ENCODE peak calls at places on chromosome 22, in eight cellular contexts. A, I, P, V, Y, O, U and M are unnamed samples. For H3K4me1, the result is how much of the 10 kb centered on the place peaks cover.

GRCh38 chr22:41181349-41182241 is 23.5 kb upstream of the L3MBTL2 start:
- DNase-seq in A (no peak), I (no peak), P (peak), V (no peak), Y (peak), O (no peak), U (peak), M (no peak)

GRCh38 chr22:45170001-45170466 is 6.3 kb downstream of the NUP50 start:
- DNase-seq in A (no peak), I (no peak), P (peak), V (no peak), Y (peak), O (no peak), U (no peak), M (no peak)

GRCh38 chr22:48749555-48750227 is 1078.0 kb downstream of the BRD1 start:
- DNase-seq in A (no peak), I (no peak), P (no peak), V (no peak), Y (no peak), O (no peak), U (no peak), M (no peak)

GRCh38 chr22:17492247-17492646 is 71.1 kb upstream of the SLC25A18 start:
- DNase-seq in A (no peak), I (no peak), P (no peak), V (no peak), Y (no peak), O (no peak), U (no peak), M (no peak)

GRCh38 chr22:48898524-48899377 is 928.9 kb downstream of the BRD1 start:
- DNase-seq in A (no peak), I (no peak), P (no peak), V (no peak), Y (no peak), O (no peak), U (no peak), M (no peak)

GRCh38 chr22:40414306-40414705 is 43.9 kb downstream of the SGSM3 start:
- DNase-seq in A (no peak), I (no peak), P (peak), V (no peak), Y (no peak), O (no peak), U (peak), M (no peak)

GRCh38 chr22:20750461-20751184 is 23.3 kb upstream of the SERPIND1 start:
- DNase-seq in A (peak), I (no peak), P (peak), V (no peak), Y (peak), O (no peak), U (peak), M (no peak)

GRCh38 chr22:45064313-45065268 is 54.8 kb upstream of the PHF21B start:
- DNase-seq in A (no peak), I (no peak), P (peak), V (no peak), Y (peak), O (no peak), U (no peak), M (no peak)

GRCh38 chr22:30041475-30041874 is 38.8 kb upstream of the HORMAD2 start:
- DNase-seq in A (no peak), I (no peak), P (no peak), V (no peak), Y (no peak), O (no peak), U (no peak), M (no peak)

GRCh38 chr22:50506611-50507420 is 686 bp downstream of the LMF2 start:
- DNase-seq in A (no peak), I (no peak), P (no peak), V (no peak), Y (no peak), O (peak), U (peak), M (no peak)

GRCh38 chr22:37930270-37930951 is 23.0 kb downstream of the C22orf23 start:
- DNase-seq in A (peak), I (no peak), P (peak), V (no peak), Y (peak), O (peak), U (no peak), M (no peak)

GRCh38 chr22:33105501-33105911 is 47.3 kb upstream of the SYN3 start:
- DNase-seq in A (no peak), I (no peak), P (peak), V (no peak), Y (peak), O (no peak), U (no peak), M (no peak)

GRCh38 chr22:50620861-50621490 is 7.0 kb downstream of the ARSA start:
- DNase-seq in A (no peak), I (peak), P (no peak), V (peak), Y (no peak), O (no peak), U (peak), M (peak)

GRCh38 chr22:32852346-32853251 is 51.1 kb downstream of the TIMP3 start:
- DNase-seq in A (no peak), I (no peak), P (no peak), V (no peak), Y (peak), O (no peak), U (peak), M (no peak)

GRCh38 chr22:29308148-29308790 is 1.8 kb downstream of the GAS2L1 start:
- DNase-seq in A (no peak), I (no peak), P (no peak), V (no peak), Y (no peak), O (no peak), U (peak), M (no peak)

GRCh38 chr22:45640941-45641621 is 30.6 kb upstream of the ATXN10 start:
- DNase-seq in A (no peak), I (no peak), P (no peak), V (no peak), Y (no peak), O (no peak), U (no peak), M (no peak)

DNA sequence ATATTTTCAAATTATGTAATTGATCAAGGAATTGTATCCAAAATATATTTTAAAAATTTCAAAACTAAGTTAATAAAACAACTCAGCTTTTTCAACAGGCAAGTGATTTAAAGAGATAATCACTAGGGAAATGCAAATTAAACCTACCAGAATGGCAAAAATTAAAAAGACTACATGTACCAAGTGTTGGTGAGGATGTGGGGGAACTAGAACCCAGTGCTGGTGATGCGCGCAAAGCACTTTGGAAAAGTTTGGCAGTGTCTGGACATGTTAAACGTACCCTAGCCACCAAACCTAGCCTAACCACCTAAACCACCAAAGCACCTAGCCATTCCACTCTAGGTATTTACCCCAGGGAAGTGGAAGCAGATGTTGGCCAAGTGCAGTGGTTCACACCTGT is 22.9 kb downstream of the PACSIN2 start:
- DNase-seq in A (no peak), I (no peak), P (no peak), V (no peak), Y (no peak), O (no peak), U (no peak), M (no peak)
- H3K4me1 ChIP-seq in A (half or more), I (under half), P (under half), V (under half), Y (under half), O (under half), U (under half), M (under half)

GRCh38 chr22:19270873-19271272 is 20.6 kb downstream of the CLTCL1 start:
- DNase-seq in A (no peak), I (no peak), P (no peak), V (no peak), Y (no peak), O (no peak), U (no peak), M (no peak)

GRCh38 chr22:19275104-19275503 is 16.4 kb downstream of the CLTCL1 start:
- DNase-seq in A (no peak), I (no peak), P (no peak), V (no peak), Y (no peak), O (no peak), U (no peak), M (no peak)

GRCh38 chr22:19271856-19272535 is 19.5 kb downstream of the CLTCL1 start:
- DNase-seq in A (peak), I (no peak), P (peak), V (no peak), Y (no peak), O (no peak), U (no peak), M (no peak)

GRCh38 chr22:19275513-19275912 is 16.0 kb downstream of the CLTCL1 start:
- DNase-seq in A (no peak), I (no peak), P (no peak), V (no peak), Y (no peak), O (no peak), U (no peak), M (no peak)

DNA sequence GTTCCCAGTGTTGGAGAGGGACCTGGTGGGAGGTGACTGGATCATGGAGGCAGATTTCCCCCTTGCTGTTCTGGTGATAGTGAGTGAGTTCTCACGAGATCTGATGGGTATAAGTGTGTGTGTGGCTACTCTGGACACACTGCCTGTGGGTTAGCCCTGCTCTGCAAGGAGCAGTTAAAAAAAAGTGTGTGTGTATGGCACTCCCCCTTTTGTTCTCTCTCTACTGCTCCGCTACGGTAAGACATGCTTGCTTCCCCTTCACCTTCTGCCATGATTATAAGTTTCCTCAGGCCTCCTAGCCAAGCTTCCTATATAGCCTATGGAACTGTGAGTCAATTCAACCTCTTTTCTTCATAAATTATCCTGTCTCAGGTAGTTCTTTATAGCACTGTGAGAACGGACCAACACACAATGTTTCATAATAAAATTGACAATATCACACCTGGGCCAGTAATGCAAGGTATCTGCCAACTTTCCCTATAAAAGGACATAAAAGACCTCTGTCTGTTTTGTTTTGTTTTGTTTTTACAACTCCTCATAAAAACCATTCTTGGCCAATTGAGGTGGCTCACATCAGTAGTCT is 20.2 kb downstream of the CLTCL1 start:
- DNase-seq in A (no peak), I (no peak), P (no peak), V (no peak), Y (no peak), O (no peak), U (no peak), M (no peak)
- H3K27ac ChIP-seq in A (peak), I (no peak), P (no peak), V (no peak), Y (no peak), O (no peak), U (peak), M (no peak)

GRCh38 chr22:35841907-35842518 is 124.3 kb downstream of the APOL5 start:
- DNase-seq in A (no peak), I (no peak), P (no peak), V (no peak), Y (no peak), O (no peak), U (no peak), M (no peak)

GRCh38 chr22:35842519-35842913 is 124.8 kb downstream of the APOL5 start:
- DNase-seq in A (no peak), I (no peak), P (no peak), V (no peak), Y (no peak), O (no peak), U (no peak), M (no peak)

GRCh38 chr22:35842954-35843353 is 125.3 kb downstream of the APOL5 start:
- DNase-seq in A (peak), I (no peak), P (peak), V (no peak), Y (peak), O (peak), U (no peak), M (no peak)

GRCh38 chr22:35846804-35847203 is 129.1 kb downstream of the APOL5 start:
- DNase-seq in A (no peak), I (no peak), P (no peak), V (no peak), Y (no peak), O (no peak), U (no peak), M (no peak)

GRCh38 chr22:35844886-35845285 is 127.2 kb downstream of the APOL5 start:
- DNase-seq in A (no peak), I (no peak), P (no peak), V (no peak), Y (no peak), O (no peak), U (no peak), M (no peak)
- H3K4me1 ChIP-seq in A (half or more), I (under half), P (under half), V (under half), Y (under half), O (under half), U (under half), M (under half)

GRCh38 chr22:26548984-26549383 is 36.7 kb upstream of the TFIP11 start:
- DNase-seq in A (no peak), I (no peak), P (no peak), V (no peak), Y (no peak), O (no peak), U (no peak), M (no peak)
- H3K27ac ChIP-seq in A (no peak), I (no peak), P (no peak), V (no peak), Y (no peak), O (no peak), U (peak), M (no peak)

DNA sequence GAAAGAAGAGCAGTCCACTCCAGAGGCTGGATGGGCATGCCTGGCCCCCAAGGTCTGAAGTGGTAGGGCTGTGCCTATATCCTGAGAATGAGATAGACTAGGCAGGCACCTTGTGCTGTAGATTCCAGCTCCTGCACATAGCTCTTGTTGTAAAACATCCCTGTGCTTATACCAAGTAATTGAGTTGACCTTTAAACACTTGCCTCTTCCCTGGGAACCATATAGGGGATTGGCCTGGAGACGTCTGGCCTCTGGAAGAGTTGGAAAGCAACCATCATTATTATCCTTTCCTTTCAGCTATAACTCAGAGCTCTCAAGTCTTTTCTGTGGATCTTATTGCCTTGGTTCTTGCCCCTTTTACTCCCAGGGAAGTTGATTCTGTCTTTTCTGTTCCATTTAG is 15.1 kb downstream of the LIMK2 start:
- DNase-seq in A (no peak), I (no peak), P (no peak), V (no peak), Y (peak), O (no peak), U (no peak), M (no peak)
- H3K4me1 ChIP-seq in A (under half), I (under half), P (under half), V (under half), Y (under half), O (under half), U (under half), M (under half)

GRCh38 chr22:38951734-38952133 is 5.7 kb upstream of the APOBEC3A start:
- DNase-seq in A (no peak), I (no peak), P (no peak), V (no peak), Y (no peak), O (no peak), U (no peak), M (no peak)

GRCh38 chr22:38948181-38948940 is 9.0 kb upstream of the APOBEC3A start:
- DNase-seq in A (no peak), I (no peak), P (no peak), V (no peak), Y (no peak), O (peak), U (no peak), M (no peak)

GRCh38 chr22:38952382-38952993 is 4.9 kb upstream of the APOBEC3A start:
- DNase-seq in A (no peak), I (no peak), P (no peak), V (no peak), Y (no peak), O (no peak), U (no peak), M (no peak)

GRCh38 chr22:38949889-38950405 is 7.5 kb upstream of the APOBEC3A start:
- DNase-seq in A (no peak), I (no peak), P (no peak), V (no peak), Y (no peak), O (peak), U (no peak), M (no peak)

GRCh38 chr22:38950527-38951111 is 6.8 kb upstream of the APOBEC3A start:
- DNase-seq in A (no peak), I (no peak), P (no peak), V (no peak), Y (no peak), O (no peak), U (no peak), M (no peak)
- H3K27ac ChIP-seq in A (no peak), I (no peak), P (no peak), V (no peak), Y (no peak), O (no peak), U (no peak), M (no peak)

DNA sequence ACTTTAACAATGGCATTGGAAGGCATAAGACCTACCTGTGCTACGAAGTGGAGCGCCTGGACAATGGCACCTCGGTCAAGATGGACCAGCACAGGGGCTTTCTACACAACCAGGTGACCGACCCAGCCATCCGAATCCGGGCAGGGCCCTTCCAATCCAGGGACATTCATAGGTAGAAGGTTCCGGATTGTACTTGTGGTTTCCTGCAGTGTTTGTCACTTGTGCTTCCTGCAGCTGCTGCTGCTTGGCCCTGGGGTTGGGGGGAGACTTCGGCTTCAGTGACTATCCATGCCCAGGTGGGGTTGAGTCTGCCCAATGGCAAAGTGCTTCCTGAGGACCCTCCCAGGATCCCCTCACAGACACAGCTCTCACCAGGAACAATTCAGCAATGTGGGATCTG is 2.2 kb downstream of the APOBEC3A start:
- DNase-seq in A (no peak), I (no peak), P (no peak), V (no peak), Y (no peak), O (no peak), U (no peak), M (no peak)
- H3K4me1 ChIP-seq in A (under half), I (under half), P (under half), V (under half), Y (under half), O (under half), U (under half), M (under half)

DNA sequence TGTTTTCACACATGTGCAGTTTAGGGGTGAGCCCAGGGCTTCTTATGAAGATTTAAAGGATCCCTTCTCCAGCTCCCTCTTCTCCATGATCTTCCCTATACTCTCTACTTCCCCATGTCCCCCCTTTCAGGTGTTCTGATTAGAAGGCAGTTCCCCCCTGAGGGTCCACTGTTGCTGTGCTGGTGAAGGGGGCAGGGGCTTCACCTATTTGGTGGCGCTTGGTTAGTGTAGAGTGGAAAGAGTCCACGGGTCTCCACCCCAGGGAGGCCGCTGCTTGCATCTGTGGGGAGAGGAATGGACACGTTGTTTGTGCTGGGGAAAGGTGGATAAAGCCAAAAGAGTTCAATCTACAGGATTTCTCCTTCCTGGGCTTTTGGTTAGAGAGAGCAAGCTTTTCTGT is 49.3 kb downstream of the BCR start:
- DNase-seq in A (no peak), I (no peak), P (no peak), V (no peak), Y (no peak), O (no peak), U (no peak), M (no peak)
- H3K27ac ChIP-seq in A (no peak), I (no peak), P (no peak), V (no peak), Y (no peak), O (peak), U (no peak), M (peak)